ENCODE peak calls at places on chromosomes 11 and 22, in four cellular contexts. H is HepG2, F is K562, E is spleen. T is an unnamed sample.

GRCh38 chr22:37880668-37881440 is 25.2 kb upstream of the MICALL1 start:
- DNase-seq in H (no peak), F (no peak), E (no peak), T (no peak)

GRCh38 chr11:2825261-2825885 is 60.2 kb downstream of the CDKN1C start:
- DNase-seq in H (peak; percentile 21), F (no peak), E (no peak), T (peak; percentile 95)

GRCh38 chr11:61922539-61922938 is 5.2 kb upstream of the RAB3IL1 start:
- DNase-seq in H (no peak), F (peak; percentile 74), E (no peak), T (peak; percentile 96)

GRCh38 chr11:69931994-69932910 is 113.0 kb upstream of the FGF3 start:
- DNase-seq in H (no peak), F (no peak), E (peak; percentile 49), T (no peak)

GRCh38 chr11:71505001-71505400 is 22.1 kb upstream of the KRTAP5-7 start:
- DNase-seq in H (no peak), F (no peak), E (no peak), T (no peak)

GRCh38 chr11:44731685-44732411 is 5.1 kb downstream of the TSPAN18 start:
- DNase-seq in H (no peak), F (no peak), E (no peak), T (no peak)

GRCh38 chr11:70763606-70764005 is 365.3 kb downstream of the CTTN start:
- DNase-seq in H (no peak), F (no peak), E (no peak), T (no peak)

GRCh38 chr11:70507466-70508230 is 109.3 kb downstream of the CTTN start:
- DNase-seq in H (no peak), F (no peak), E (peak; percentile 47), T (no peak)

GRCh38 chr11:16412525-16413194 is 56.3 kb upstream of the SOX6 start:
- DNase-seq in H (no peak), F (no peak), E (no peak), T (no peak)

GRCh38 chr11:27064086-27064485 is 23.5 kb downstream of the BBOX1 start:
- DNase-seq in H (no peak), F (no peak), E (no peak), T (no peak)

GRCh38 chr11:56531856-56532255 is 11.2 kb downstream of the OR5M11 start:
- DNase-seq in H (no peak), F (no peak), E (no peak), T (no peak)

GRCh38 chr11:122917311-122917710 is 34.8 kb downstream of the JHY start:
- DNase-seq in H (no peak), F (no peak), E (no peak), T (no peak)

GRCh38 chr11:65814960-65815565 is 18.7 kb upstream of the SNX32 start:
- DNase-seq in H (no peak), F (no peak), E (no peak), T (no peak)

GRCh38 chr11:128595775-128596174 is 8.4 kb upstream of the ETS1 start:
- DNase-seq in H (no peak), F (no peak), E (no peak), T (no peak)

GRCh38 chr11:46075928-46076327 is 45.3 kb downstream of the PHF21A start:
- DNase-seq in H (no peak), F (no peak), E (no peak), T (no peak)

GRCh38 chr22:42747701-42748513 is 27.2 kb upstream of the A4GALT start:
- DNase-seq in H (peak; percentile 74), F (no peak), E (no peak), T (no peak)

GRCh38 chr11:73114110-73114834 is 27.8 kb downstream of the FCHSD2 start:
- DNase-seq in H (no peak), F (no peak), E (no peak), T (no peak)

GRCh38 chr11:73113426-73113825 is 28.7 kb downstream of the FCHSD2 start:
- DNase-seq in H (no peak), F (no peak), E (no peak), T (no peak)

GRCh38 chr11:73114835-73115220 is 27.3 kb downstream of the FCHSD2 start:
- DNase-seq in H (no peak), F (no peak), E (no peak), T (no peak)
- TF ChIP-seq POLR2AphosphoS5 in H (no peak), F (no peak), E (no peak), T (no peak)

GRCh38 chr11:111440416-111441205 is 61.5 kb upstream of the POU2AF1 start:
- DNase-seq in H (no peak), F (no peak), E (no peak), T (no peak)
- TF ChIP-seq POLR2A in H (no peak), F (no peak), E (no peak), T (no peak)

DNA sequence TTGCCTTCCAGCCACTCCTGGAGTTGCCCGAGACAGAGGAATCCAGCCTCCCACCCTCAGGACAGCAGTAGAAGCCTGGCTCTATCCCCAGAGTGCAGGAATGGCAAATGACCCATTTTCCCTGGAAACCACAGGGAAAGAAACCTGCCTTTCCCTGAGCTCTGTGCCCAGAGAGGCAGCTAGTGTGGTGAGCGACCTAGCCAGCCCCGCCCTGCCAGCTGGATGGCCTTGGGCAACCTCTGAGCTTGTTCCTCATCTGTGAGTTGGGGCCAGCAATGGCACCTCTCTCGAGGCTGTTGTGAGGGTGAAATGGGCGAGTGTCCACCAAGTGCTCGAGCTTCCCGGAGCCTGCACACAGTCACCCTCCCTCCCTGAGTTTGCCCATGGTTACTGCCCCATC is 3.7 kb downstream of the OMP start:
- DNase-seq in H (no peak), F (no peak), E (no peak), T (no peak)
- H3K4me1 ChIP-seq in H (peaks cover 33% of the 10 kb centered on the region), F (no peaks in the 10 kb centered on the region), E (no peaks in the 10 kb centered on the region), T (peaks cover 26% of the 10 kb centered on the region)

DNA sequence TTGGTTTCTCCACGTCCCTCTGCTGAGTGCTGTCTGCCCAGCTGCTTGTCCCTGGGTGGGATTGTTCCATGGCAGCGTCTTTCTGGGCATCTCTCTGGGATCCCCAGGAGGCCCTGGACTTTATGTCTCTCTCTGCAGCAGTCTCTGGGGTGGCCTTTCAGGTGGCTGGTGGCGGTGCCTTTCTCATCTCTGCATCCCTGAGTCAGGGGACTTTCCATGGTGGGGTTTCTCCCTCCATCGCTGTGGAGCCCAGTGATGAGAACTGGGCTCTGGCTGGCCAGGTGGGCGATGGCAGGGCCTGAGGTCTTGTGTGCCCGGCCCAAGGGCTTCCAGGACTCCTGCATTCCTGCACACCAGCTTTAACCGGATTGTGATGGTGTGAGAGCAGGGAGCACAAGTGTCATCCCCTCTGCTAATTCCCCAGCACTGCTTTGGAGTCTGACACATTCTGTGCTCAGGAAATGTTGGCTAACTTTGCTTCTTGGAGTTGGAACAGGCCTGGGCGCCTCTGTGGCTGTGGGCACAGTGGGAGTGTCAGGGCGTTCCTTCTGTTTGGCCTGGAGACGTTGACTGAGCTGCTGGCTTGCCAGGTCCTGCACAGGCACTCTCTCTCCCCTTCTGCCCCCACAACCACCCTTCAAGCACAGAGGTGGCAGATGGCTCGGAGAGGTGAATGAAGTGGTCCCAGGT is 27.9 kb downstream of the FAM83F start:
- DNase-seq in H (no peak), F (no peak), E (peak; percentile 58), T (no peak)
- TF ChIP-seq POLR2AphosphoS5 in H (no peak), F (no peak), E (no peak), T (no peak)

GRCh38 chr22:29195964-29196666 is 9.6 kb upstream of the EMID1 start:
- DNase-seq in H (no peak), F (no peak), E (no peak), T (no peak)
- TF ChIP-seq POLR2A in H (no peak), F (no peak), E (no peak), T (no peak)